ENCODE peak calls at places on chromosomes 16 and 17, in nine cellular contexts. V is breast epithelium; U is GM23248; M is HCT116; W is IMR-90; D is brain microvascular endothelial cell; Y is CD8-positive, alpha-beta memory T cell; P is psoas muscle; L is body of pancreas. H is an unnamed sample. For H3K27me3, the result is how much of the 10 kb centered on the place peaks cover.

GRCh38 chr16:71590584-71590983 is 13.7 kb upstream of the TAT start:
- DNase-seq in V (no peak), U (no peak), M (no peak), W (no peak), D (no peak), Y (no peak), P (no peak), L (no peak), H (no peak)

GRCh38 chr17:69047368-69048263 is 13.1 kb downstream of the ABCA9 start:
- DNase-seq in V (no peak), U (peak), M (no peak), W (peak), D (peak), Y (no peak), P (peak), L (peak), H (no peak)

GRCh38 chr17:11330871-11331270 is 89.9 kb downstream of the SHISA6 start:
- DNase-seq in V (no peak), U (peak), M (no peak), W (peak), D (peak), Y (no peak), P (no peak), L (no peak), H (no peak)

GRCh38 chr17:39800540-39800939 is 62.8 kb downstream of the GRB7 start:
- DNase-seq in V (no peak), U (no peak), M (no peak), W (no peak), D (no peak), Y (no peak), P (no peak), L (no peak), H (peak)

GRCh38 chr17:1110844-1111598 is 68.8 kb downstream of the ABR start:
- DNase-seq in V (no peak), U (peak), M (peak), W (peak), D (peak), Y (no peak), P (peak), L (peak), H (no peak)

GRCh38 chr16:87924041-87924851 is 12.1 kb downstream of the CA5A start:
- DNase-seq in V (no peak), U (no peak), M (no peak), W (no peak), D (no peak), Y (no peak), P (no peak), L (peak), H (no peak)

GRCh38 chr17:3770471-3770870 is 30.5 kb downstream of the ITGAE start:
- DNase-seq in V (no peak), U (no peak), M (no peak), W (no peak), D (no peak), Y (peak), P (no peak), L (peak), H (no peak)

GRCh38 chr17:15947976-15948752 is 3.2 kb downstream of the ADORA2B start:
- DNase-seq in V (no peak), U (no peak), M (no peak), W (no peak), D (no peak), Y (no peak), P (no peak), L (no peak), H (no peak)

GRCh38 chr16:58644765-58645487 is 15.3 kb upstream of the CNOT1 start:
- DNase-seq in V (no peak), U (no peak), M (no peak), W (no peak), D (no peak), Y (no peak), P (no peak), L (no peak), H (no peak)

GRCh38 chr16:27511657-27512056 is 38.1 kb downstream of the GTF3C1 start:
- DNase-seq in V (no peak), U (no peak), M (no peak), W (no peak), D (no peak), Y (no peak), P (peak), L (no peak), H (no peak)

GRCh38 chr16:14629612-14629918 is 495 bp downstream of the PARN start:
- DNase-seq in V (no peak), U (peak), M (no peak), W (no peak), D (no peak), Y (no peak), P (no peak), L (peak), H (peak)

GRCh38 chr16:318628-319027 is 33.9 kb downstream of the AXIN1 start:
- DNase-seq in V (no peak), U (no peak), M (no peak), W (no peak), D (no peak), Y (no peak), P (no peak), L (no peak), H (no peak)

GRCh38 chr17:42132941-42133340 is 10.3 kb downstream of the HSPB9 start:
- DNase-seq in V (no peak), U (peak), M (no peak), W (peak), D (peak), Y (no peak), P (peak), L (peak), H (no peak)

GRCh38 chr17:56347646-56348045 is 194.4 kb downstream of the ANKFN1 start:
- DNase-seq in V (no peak), U (no peak), M (no peak), W (no peak), D (no peak), Y (no peak), P (no peak), L (no peak), H (no peak)

GRCh38 chr17:50443492-50444051 is 17.6 kb downstream of the ACSF2 start:
- DNase-seq in V (no peak), U (peak), M (no peak), W (peak), D (no peak), Y (no peak), P (no peak), L (no peak), H (no peak)

GRCh38 chr17:74153821-74154430 is 49.6 kb upstream of the RPL38 start:
- DNase-seq in V (no peak), U (no peak), M (no peak), W (no peak), D (no peak), Y (no peak), P (no peak), L (no peak), H (no peak)

GRCh38 chr16:1326946-1327618 is 6.4 kb upstream of the BAIAP3 start:
- DNase-seq in V (no peak), U (no peak), M (no peak), W (no peak), D (no peak), Y (no peak), P (no peak), L (no peak), H (no peak)

GRCh38 chr16:82071421-82071820 is 36.4 kb downstream of the HSD17B2 start:
- DNase-seq in V (no peak), U (peak), M (no peak), W (no peak), D (no peak), Y (no peak), P (no peak), L (no peak), H (no peak)

GRCh38 chr16:12317856-12318591 is 341.5 kb downstream of the SNX29 start:
- DNase-seq in V (no peak), U (no peak), M (no peak), W (no peak), D (no peak), Y (no peak), P (no peak), L (no peak), H (no peak)

GRCh38 chr17:28577466-28577824 is 750 bp upstream of the ALDOC start:
- DNase-seq in V (no peak), U (no peak), M (no peak), W (no peak), D (no peak), Y (no peak), P (no peak), L (no peak), H (no peak)

GRCh38 chr17:78127240-78127887 is 1.2 kb downstream of the TMC6 start:
- DNase-seq in V (no peak), U (no peak), M (no peak), W (no peak), D (no peak), Y (peak), P (peak), L (peak), H (peak)

GRCh38 chr16:51152691-51153261 is 1.7 kb upstream of the SALL1 start:
- DNase-seq in V (no peak), U (peak), M (no peak), W (peak), D (no peak), Y (no peak), P (no peak), L (no peak), H (no peak)

GRCh38 chr16:58494981-58495860 is 4.7 kb upstream of the NDRG4 start:
- DNase-seq in V (peak), U (peak), M (peak), W (peak), D (peak), Y (peak), P (peak), L (peak), H (peak)

GRCh38 chr17:72590882-72591499 is 470.2 kb downstream of the SOX9 start:
- DNase-seq in V (no peak), U (peak), M (no peak), W (no peak), D (no peak), Y (no peak), P (no peak), L (no peak), H (no peak)

GRCh38 chr17:43667506-43668438 is 6.0 kb upstream of the MEOX1 start:
- DNase-seq in V (no peak), U (peak), M (no peak), W (peak), D (peak), Y (no peak), P (no peak), L (no peak), H (no peak)

GRCh38 chr17:64178011-64178825 is 48.3 kb upstream of the ERN1 start:
- DNase-seq in V (no peak), U (no peak), M (no peak), W (peak), D (no peak), Y (no peak), P (no peak), L (peak), H (no peak)

GRCh38 chr17:8964801-8965393 is 610 bp downstream of the PIK3R5 start:
- DNase-seq in V (no peak), U (no peak), M (no peak), W (no peak), D (no peak), Y (peak), P (no peak), L (peak), H (peak)

GRCh38 chr17:28953444-28954118 is 2.3 kb upstream of the PHF12 start:
- DNase-seq in V (no peak), U (peak), M (peak), W (peak), D (peak), Y (peak), P (no peak), L (peak), H (peak)

GRCh38 chr17:74497471-74497870 is 31.0 kb downstream of the CD300A start:
- DNase-seq in V (no peak), U (no peak), M (no peak), W (no peak), D (no peak), Y (no peak), P (no peak), L (no peak), H (no peak)

GRCh38 chr17:64694207-64694606 is 32.1 kb upstream of the SMURF2 start:
- DNase-seq in V (peak), U (peak), M (peak), W (peak), D (peak), Y (no peak), P (peak), L (peak), H (no peak)

GRCh38 chr17:64940055-64940454 is 20.8 kb upstream of the LRRC37A3 start:
- DNase-seq in V (no peak), U (no peak), M (no peak), W (no peak), D (no peak), Y (no peak), P (no peak), L (no peak), H (no peak)

GRCh38 chr16:18948372-18949020 is 22.3 kb upstream of the SMG1 start:
- DNase-seq in V (no peak), U (no peak), M (no peak), W (no peak), D (no peak), Y (no peak), P (no peak), L (no peak), H (no peak)

GRCh38 chr17:67113481-67113880 is 69.1 kb downstream of the CACNG1 start:
- DNase-seq in V (no peak), U (no peak), M (no peak), W (no peak), D (no peak), Y (no peak), P (no peak), L (no peak), H (no peak)

GRCh38 chr16:84986879-84987278 is 24.5 kb downstream of the ZDHHC7 start:
- DNase-seq in V (no peak), U (no peak), M (no peak), W (no peak), D (no peak), Y (no peak), P (no peak), L (no peak), H (no peak)
- H3K27me3 ChIP-seq in V (under half), U (under half), M (under half), W (under half), D (under half), Y (under half), P (under half), L (under half), H (under half)

DNA sequence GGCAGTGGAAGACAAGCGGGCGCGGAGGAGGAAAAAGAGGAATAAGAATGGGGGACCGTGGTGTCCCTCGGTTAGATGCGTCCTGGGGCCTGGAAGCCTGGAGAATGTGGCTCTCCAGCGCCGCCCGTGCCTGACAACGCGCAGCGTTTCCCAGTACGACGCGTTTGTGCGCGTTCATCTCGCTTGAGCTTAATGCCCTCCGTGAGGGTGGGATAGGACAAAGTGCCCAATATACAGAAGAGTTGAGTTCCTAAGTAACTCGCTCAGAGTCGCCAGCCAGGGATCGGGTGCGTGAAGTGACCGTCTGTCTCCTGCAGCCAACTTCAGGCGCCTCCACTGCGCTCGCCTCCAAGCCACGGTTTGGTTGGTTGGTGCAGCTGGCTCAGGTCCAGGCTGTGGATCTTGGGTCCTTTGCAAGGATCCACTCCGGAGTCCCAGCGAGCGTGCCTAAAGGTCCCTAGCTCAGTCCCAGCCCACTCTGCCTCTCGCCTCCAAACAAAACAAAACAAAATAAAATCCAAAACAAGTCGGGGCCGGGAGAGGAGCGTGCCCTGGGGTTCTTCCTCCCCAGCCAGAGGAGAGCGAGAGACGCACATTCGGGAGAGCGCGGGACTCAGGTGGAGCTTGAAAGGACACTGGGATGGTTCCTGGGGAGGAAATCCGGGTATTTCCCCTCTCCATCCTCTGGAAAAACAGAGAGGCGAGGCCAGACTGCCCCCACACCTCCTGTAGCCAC is 951 bp downstream of the GALR2 start:
- DNase-seq in V (no peak), U (peak), M (no peak), W (no peak), D (no peak), Y (no peak), P (no peak), L (no peak), H (no peak)
- H3K27me3 ChIP-seq in V (under half), U (half or more), M (under half), W (half or more), D (half or more), Y (under half), P (half or more), L (under half), H (under half)

DNA sequence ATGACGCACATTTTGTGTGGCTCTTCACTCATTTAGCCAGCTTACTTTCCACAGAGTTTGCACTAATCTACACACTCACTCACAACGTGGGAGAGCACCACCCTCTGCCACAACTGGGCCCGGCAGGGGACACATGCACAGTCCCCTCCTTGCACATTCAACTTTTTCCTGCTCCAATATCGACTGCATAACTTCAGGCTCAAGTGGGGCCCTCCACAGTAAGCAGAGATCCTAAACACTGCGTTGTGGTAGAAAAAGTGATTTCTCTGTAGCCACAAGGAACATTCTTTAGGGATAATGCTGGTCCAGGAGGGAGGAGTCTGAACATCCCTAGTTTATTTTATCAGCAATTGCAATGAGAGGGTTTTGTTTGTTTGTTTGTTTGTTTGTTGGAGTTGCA is 40.0 kb downstream of the MRPS23 start:
- DNase-seq in V (no peak), U (no peak), M (no peak), W (no peak), D (no peak), Y (no peak), P (no peak), L (no peak), H (no peak)
- H3K27me3 ChIP-seq in V (under half), U (half or more), M (under half), W (under half), D (under half), Y (under half), P (under half), L (under half), H (under half)

GRCh38 chr17:45833826-45834439 is 10.7 kb upstream of the SPPL2C start:
- DNase-seq in V (no peak), U (no peak), M (no peak), W (no peak), D (no peak), Y (no peak), P (no peak), L (no peak), H (no peak)
- H3K27me3 ChIP-seq in V (under half), U (under half), M (under half), W (under half), D (under half), Y (under half), P (under half), L (under half), H (under half)

DNA sequence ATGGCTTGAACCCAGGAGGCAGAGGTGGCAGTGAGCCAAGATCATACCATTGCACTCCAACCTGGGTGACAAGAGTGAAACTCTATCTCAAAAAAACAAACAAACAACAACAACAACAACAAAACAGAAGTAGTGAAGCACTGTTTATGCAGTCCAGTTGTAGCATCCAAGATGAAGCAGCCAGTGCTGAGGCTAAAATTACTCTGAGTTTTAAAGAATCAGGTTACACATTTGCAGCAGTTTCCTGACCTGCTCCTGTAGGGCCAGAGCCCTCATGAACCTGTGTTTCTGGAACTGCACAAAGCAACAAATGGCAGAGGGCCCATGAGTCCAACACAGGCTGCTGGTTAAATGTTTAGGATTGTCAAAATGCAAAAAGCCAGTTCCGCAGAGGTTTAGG is 499.5 kb upstream of the PSMD7 start:
- DNase-seq in V (no peak), U (no peak), M (no peak), W (no peak), D (no peak), Y (no peak), P (no peak), L (no peak), H (no peak)
- H3K27me3 ChIP-seq in V (under half), U (under half), M (under half), W (under half), D (under half), Y (under half), P (under half), L (under half), H (under half)

GRCh38 chr17:48311324-48311723 is 118.7 kb downstream of the SKAP1 start:
- DNase-seq in V (no peak), U (no peak), M (no peak), W (no peak), D (no peak), Y (no peak), P (no peak), L (no peak), H (no peak)

GRCh38 chr17:48314716-48315115 is 115.3 kb downstream of the SKAP1 start:
- DNase-seq in V (no peak), U (no peak), M (no peak), W (no peak), D (no peak), Y (no peak), P (no peak), L (no peak), H (no peak)

GRCh38 chr17:48310748-48311213 is 119.2 kb downstream of the SKAP1 start:
- DNase-seq in V (no peak), U (no peak), M (no peak), W (no peak), D (no peak), Y (no peak), P (no peak), L (no peak), H (no peak)

GRCh38 chr17:48308591-48308990 is 121.4 kb downstream of the SKAP1 start:
- DNase-seq in V (no peak), U (no peak), M (no peak), W (no peak), D (no peak), Y (no peak), P (no peak), L (no peak), H (no peak)

GRCh38 chr17:48313096-48313495 is 116.9 kb downstream of the SKAP1 start:
- DNase-seq in V (no peak), U (no peak), M (no peak), W (no peak), D (no peak), Y (no peak), P (no peak), L (no peak), H (no peak)
- H3K27me3 ChIP-seq in V (under half), U (half or more), M (under half), W (half or more), D (half or more), Y (under half), P (under half), L (under half), H (under half)

GRCh38 chr17:7922499-7923289 is 6.6 kb upstream of the RNF227 start:
- DNase-seq in V (peak), U (peak), M (no peak), W (peak), D (peak), Y (peak), P (peak), L (peak), H (peak)

GRCh38 chr17:7927596-7927995 is 2.1 kb downstream of the KCNAB3 start:
- DNase-seq in V (no peak), U (no peak), M (no peak), W (no peak), D (no peak), Y (no peak), P (no peak), L (no peak), H (no peak)

GRCh38 chr17:7923290-7923628 is 6.4 kb downstream of the KCNAB3 start:
- DNase-seq in V (no peak), U (no peak), M (no peak), W (no peak), D (no peak), Y (no peak), P (no peak), L (no peak), H (no peak)
- H3K27me3 ChIP-seq in V (under half), U (under half), M (under half), W (under half), D (under half), Y (under half), P (under half), L (under half), H (under half)